ENCODE peak calls at places on chromosomes 4 and X, in five cellular contexts. Z is ovary, E is stomach, N is K562, G is HCT116. C is an unnamed sample.

GRCh38 chr4:188289531-188289930 is 150.3 kb downstream of the TRIML1 start:
- DNase-seq in Z (no peak), E (no peak), N (no peak), G (no peak), C (no peak)

GRCh38 chr4:88720749-88721428 is 23.3 kb upstream of the NAP1L5 start:
- DNase-seq in Z (no peak), E (no peak), N (no peak), G (no peak), C (no peak)

GRCh38 chr4:8050555-8051206 is 107.9 kb downstream of the ABLIM2 start:
- DNase-seq in Z (peak), E (peak), N (peak), G (no peak), C (peak)

GRCh38 chr4:76993787-76994641 is 44.5 kb downstream of the SEPTIN11 start:
- DNase-seq in Z (no peak), E (no peak), N (no peak), G (no peak), C (no peak)

GRCh38 chr4:112515278-112516075 is 503 bp downstream of the NEUROG2 start:
- DNase-seq in Z (no peak), E (no peak), N (peak), G (no peak), C (peak)

GRCh38 chrX:38804481-38805293 is 3.4 kb downstream of the MID1IP1 start:
- DNase-seq in Z (peak), E (peak), N (peak), G (no peak), C (no peak)

GRCh38 chr4:184324939-184325477 is 107.3 kb upstream of the ENPP6 start:
- DNase-seq in Z (no peak), E (no peak), N (no peak), G (no peak), C (no peak)

GRCh38 chr4:184671101-184671500 is 21.6 kb downstream of the PRIMPOL start:
- DNase-seq in Z (no peak), E (peak), N (no peak), G (no peak), C (no peak)

GRCh38 chrX:74521961-74522833 is 92.2 kb downstream of the RLIM start:
- DNase-seq in Z (peak), E (no peak), N (no peak), G (no peak), C (peak)

GRCh38 chr4:101790521-101791188 is at the start of gene BANK1:
- DNase-seq in Z (no peak), E (peak), N (no peak), G (peak), C (peak)

GRCh38 chr4:52529983-52530382 is 129.1 kb downstream of the USP46 start:
- DNase-seq in Z (no peak), E (no peak), N (no peak), G (no peak), C (no peak)

GRCh38 chrX:71144651-71145050 is at the start of gene NLGN3:
- DNase-seq in Z (no peak), E (no peak), N (no peak), G (no peak), C (peak)

GRCh38 chr4:41814565-41814964 is 66.0 kb upstream of the PHOX2B start:
- DNase-seq in Z (no peak), E (no peak), N (peak), G (no peak), C (peak)

GRCh38 chrX:24396236-24396929 is 35.9 kb downstream of the SUPT20HL1 start:
- DNase-seq in Z (no peak), E (no peak), N (no peak), G (no peak), C (no peak)

GRCh38 chr4:84814100-84814750 is 152.3 kb downstream of the WDFY3 start:
- DNase-seq in Z (peak), E (peak), N (peak), G (peak), C (no peak)

GRCh38 chr4:140185725-140186124 is 31.7 kb upstream of the MAML3 start:
- DNase-seq in Z (no peak), E (no peak), N (no peak), G (no peak), C (no peak)

GRCh38 chr4:102593147-102593546 is 92.0 kb downstream of the NFKB1 start:
- DNase-seq in Z (no peak), E (no peak), N (no peak), G (no peak), C (no peak)

GRCh38 chr4:108546728-108547127 is 73.6 kb upstream of the RPL34 start:
- DNase-seq in Z (no peak), E (no peak), N (no peak), G (no peak), C (no peak)

GRCh38 chr4:94533405-94534223 is 81.9 kb downstream of the PDLIM5 start:
- DNase-seq in Z (no peak), E (no peak), N (peak), G (no peak), C (no peak)

GRCh38 chr4:52852696-52853095 is 9.4 kb upstream of the RASL11B start:
- DNase-seq in Z (no peak), E (no peak), N (no peak), G (no peak), C (no peak)

GRCh38 chr4:47032405-47033106 is 1.2 kb downstream of the GABRB1 start:
- DNase-seq in Z (peak), E (peak), N (peak), G (no peak), C (peak)

GRCh38 chrX:2609431-2610238 is 81.5 kb upstream of the CD99 start:
- DNase-seq in Z (no peak), E (no peak), N (peak), G (no peak), C (no peak)

GRCh38 chrX:11064851-11065600 is 46.1 kb upstream of the HCCS start:
- DNase-seq in Z (no peak), E (no peak), N (no peak), G (no peak), C (no peak)

GRCh38 chrX:55326985-55327384 is 62.3 kb upstream of the PAGE3 start:
- DNase-seq in Z (no peak), E (no peak), N (peak), G (no peak), C (no peak)

GRCh38 chr4:6855692-6856297 is 53.8 kb upstream of the TBC1D14 start:
- DNase-seq in Z (no peak), E (no peak), N (peak), G (no peak), C (no peak)

GRCh38 chrX:17435476-17435875 is 60.5 kb downstream of the NHS start:
- DNase-seq in Z (no peak), E (no peak), N (no peak), G (no peak), C (no peak)

GRCh38 chr4:101367201-101367600 is 19.9 kb upstream of the PPP3CA start:
- DNase-seq in Z (no peak), E (no peak), N (no peak), G (no peak), C (no peak)

GRCh38 chr4:76096076-76096475 is 21.6 kb downstream of the ART3 start:
- DNase-seq in Z (no peak), E (no peak), N (no peak), G (no peak), C (no peak)

GRCh38 chr4:76024007-76024406 is 710 bp upstream of the CXCL10 start:
- DNase-seq in Z (no peak), E (no peak), N (no peak), G (no peak), C (no peak)

GRCh38 chrX:49137492-49137891 is 14.0 kb upstream of the GPKOW start:
- DNase-seq in Z (no peak), E (no peak), N (no peak), G (no peak), C (no peak)

GRCh38 chr4:16045687-16046086 is 38.1 kb downstream of the PROM1 start:
- DNase-seq in Z (no peak), E (no peak), N (no peak), G (no peak), C (no peak)

GRCh38 chr4:52107745-52108144 is 56.6 kb downstream of the SPATA18 start:
- DNase-seq in Z (no peak), E (no peak), N (no peak), G (no peak), C (no peak)

GRCh38 chrX:8036914-8037313 is 109.7 kb upstream of the PNPLA4 start:
- DNase-seq in Z (no peak), E (no peak), N (no peak), G (no peak), C (no peak)

DNA sequence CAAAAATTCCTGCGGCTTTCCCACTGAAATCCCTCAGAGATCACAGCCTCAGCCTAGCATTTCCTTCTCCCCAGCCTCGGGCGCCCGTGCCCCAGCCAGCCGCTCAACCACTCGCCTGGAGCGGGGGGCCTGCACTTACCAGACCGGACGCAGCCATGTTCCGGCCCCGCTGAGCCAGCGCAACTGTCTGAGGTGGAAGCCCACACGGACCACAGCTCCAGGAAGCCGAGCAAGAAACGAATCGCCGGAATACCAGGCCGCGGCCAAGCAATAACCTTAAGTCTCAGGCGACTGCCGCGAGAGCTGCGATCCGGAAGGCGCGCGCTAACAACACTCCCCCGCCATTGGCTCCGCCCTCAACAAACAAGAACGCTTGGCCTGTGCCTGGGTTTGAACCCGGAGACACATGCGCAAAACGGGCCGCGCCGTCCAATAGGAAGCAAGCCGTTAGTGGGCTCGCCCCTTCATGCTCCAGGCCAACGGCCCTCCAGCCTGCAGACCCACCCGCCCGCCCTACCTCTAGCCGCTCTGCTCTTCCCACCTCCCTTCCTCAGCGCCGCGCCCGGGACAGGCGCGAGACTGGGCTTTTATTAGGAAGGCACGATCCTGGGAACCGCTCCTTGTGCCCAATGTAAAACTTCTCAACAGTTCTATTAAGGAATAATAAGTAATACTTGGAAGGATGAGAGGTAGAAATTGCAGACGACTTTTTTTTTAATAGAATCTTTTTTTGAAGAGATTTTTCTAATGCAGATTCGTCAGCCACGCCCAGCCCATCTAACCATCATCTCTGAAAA is at the start of gene CENPC:
- DNase-seq in Z (peak), E (peak), N (peak), G (peak), C (peak)
- TF ChIP-seq POLR2A in Z (peak), E (no peak), N (peak), G (peak), C (peak)

DNA sequence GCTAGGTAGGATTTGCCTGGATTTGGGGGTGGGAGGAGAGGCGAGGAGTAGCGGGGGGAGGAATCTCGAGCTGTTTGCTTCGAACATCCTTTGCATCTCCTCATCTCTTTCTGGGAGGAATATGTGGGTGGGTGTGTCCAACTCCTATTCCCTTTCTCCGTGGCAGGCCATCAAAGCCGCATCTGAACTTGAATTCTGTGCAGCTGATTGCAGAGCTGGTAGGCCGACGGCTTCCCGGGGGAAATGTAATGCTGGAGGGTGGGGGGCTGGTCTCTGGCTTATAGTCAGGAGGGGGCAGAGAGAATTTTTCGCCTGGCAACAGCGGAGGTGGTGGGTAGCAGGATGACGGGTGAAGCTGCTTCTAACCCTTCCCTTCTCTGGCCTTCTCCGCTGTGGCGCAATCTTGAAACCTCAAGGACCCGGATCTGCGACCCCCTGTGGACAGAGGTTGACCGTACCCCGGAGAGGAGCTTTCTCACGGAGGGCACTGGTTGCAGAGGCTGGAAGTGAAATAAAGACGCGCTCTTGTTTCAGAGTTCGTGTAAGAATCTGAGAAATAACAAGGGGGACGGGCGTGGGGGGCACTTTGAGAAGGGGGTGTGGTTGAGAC is 654 bp downstream of the ZCCHC12 start:
- DNase-seq in Z (no peak), E (no peak), N (no peak), G (no peak), C (no peak)
- H3K4me3 ChIP-seq in Z (peak), E (peak), N (no peak), G (peak), C (peak)

GRCh38 chrX:130339408-130340222 is at the start of gene SLC25A14:
- DNase-seq in Z (peak), E (peak), N (peak), G (peak), C (peak)
- H3K27ac ChIP-seq in Z (no peak), E (peak), N (peak), G (peak), C (no peak)

DNA sequence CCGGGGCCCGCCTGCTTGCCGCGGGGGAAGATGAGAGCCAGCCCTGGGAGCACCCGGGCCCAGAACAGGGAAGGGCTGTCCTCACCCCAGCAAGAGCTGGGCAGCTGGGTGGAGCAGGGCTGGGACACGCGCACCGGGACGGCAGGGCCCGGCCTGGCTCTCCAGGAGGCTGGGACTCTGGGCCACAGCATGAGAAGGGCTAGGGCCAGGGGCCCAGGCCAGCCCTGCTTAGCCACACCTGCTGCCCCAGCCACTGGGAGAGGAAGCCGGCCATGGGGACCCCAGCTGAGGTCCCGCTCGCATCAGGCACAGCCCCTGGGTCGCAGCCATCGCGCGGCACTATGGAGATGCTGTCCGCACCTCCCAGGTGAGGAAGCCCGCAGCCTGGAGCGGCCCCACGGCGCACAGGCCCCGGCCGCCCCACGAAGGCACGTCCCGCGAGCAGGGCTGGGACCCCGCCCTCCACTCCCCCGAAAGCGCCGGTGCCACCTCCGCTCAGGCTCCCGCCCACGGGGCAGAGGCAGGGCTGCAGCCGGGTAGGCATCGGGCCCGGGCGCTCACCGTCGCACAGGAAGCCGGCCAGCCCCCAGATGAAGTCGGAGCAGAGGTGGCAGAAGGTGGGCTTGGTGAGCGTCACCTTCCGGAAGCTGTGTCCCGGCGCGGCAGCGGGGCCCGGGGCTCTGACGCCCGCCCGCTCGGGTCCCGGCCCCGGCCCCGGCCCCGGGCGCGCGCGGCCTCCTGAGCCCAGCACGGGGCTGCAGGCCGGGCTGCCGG is 531 bp downstream of the DGKQ start:
- DNase-seq in Z (peak), E (peak), N (no peak), G (no peak), C (no peak)
- TF ChIP-seq POLR2A in Z (no peak), E (no peak), N (no peak), G (no peak), C (no peak)

GRCh38 chr4:185920171-185920570 is 108.2 kb upstream of the SORBS2 start:
- DNase-seq in Z (no peak), E (no peak), N (no peak), G (no peak), C (no peak)
- H3K4me3 ChIP-seq in Z (no peak), E (no peak), N (no peak), G (no peak), C (no peak)

GRCh38 chr4:26749867-26750266 is 110.8 kb upstream of the STIM2 start:
- DNase-seq in Z (no peak), E (no peak), N (no peak), G (no peak), C (no peak)

GRCh38 chr4:26753187-26753586 is 107.5 kb upstream of the STIM2 start:
- DNase-seq in Z (no peak), E (no peak), N (no peak), G (no peak), C (no peak)

GRCh38 chr4:26751838-26752237 is 108.8 kb upstream of the STIM2 start:
- DNase-seq in Z (no peak), E (no peak), N (no peak), G (no peak), C (no peak)

GRCh38 chr4:26751004-26751403 is 109.6 kb upstream of the STIM2 start:
- DNase-seq in Z (no peak), E (no peak), N (no peak), G (no peak), C (no peak)

GRCh38 chr4:26753642-26754041 is 107.0 kb upstream of the STIM2 start:
- DNase-seq in Z (peak), E (no peak), N (no peak), G (no peak), C (no peak)
- H3K27ac ChIP-seq in Z (no peak), E (no peak), N (no peak), G (no peak), C (no peak)